ENCODE peak calls at places on chromosome 2, in ten cellular contexts. A, H, Z, V, Y, P, Q, L, M and N are unnamed samples.

GRCh38 chr2:120221616-120222015 is 1.6 kb downstream of the TMEM185B start:
- DNase-seq in A (no peak), H (no peak), Z (no peak), V (no peak), Y (no peak), P (no peak), Q (no peak), L (no peak), M (no peak), N (no peak)

GRCh38 chr2:226515344-226516055 is 284.1 kb downstream of the IRS1 start:
- DNase-seq in A (no peak), H (no peak), Z (no peak), V (no peak), Y (no peak), P (no peak), Q (no peak), L (peak), M (no peak), N (peak)

GRCh38 chr2:3302751-3303582 is 74.7 kb downstream of the EIPR1 start:
- DNase-seq in A (no peak), H (peak), Z (no peak), V (no peak), Y (peak), P (no peak), Q (no peak), L (no peak), M (no peak), N (no peak)

GRCh38 chr2:239151201-239152131 is 249.4 kb downstream of the HDAC4 start:
- DNase-seq in A (no peak), H (no peak), Z (no peak), V (no peak), Y (no peak), P (no peak), Q (no peak), L (no peak), M (no peak), N (no peak)

GRCh38 chr2:138059487-138059886 is 95.2 kb downstream of the HNMT start:
- DNase-seq in A (no peak), H (no peak), Z (no peak), V (no peak), Y (no peak), P (no peak), Q (no peak), L (peak), M (no peak), N (no peak)

GRCh38 chr2:236250909-236251579 is 13.2 kb downstream of the ASB18 start:
- DNase-seq in A (no peak), H (no peak), Z (no peak), V (no peak), Y (no peak), P (no peak), Q (no peak), L (no peak), M (no peak), N (no peak)

GRCh38 chr2:68330691-68331090 is 10.9 kb upstream of the CNRIP1 start:
- DNase-seq in A (no peak), H (no peak), Z (no peak), V (no peak), Y (no peak), P (no peak), Q (no peak), L (no peak), M (no peak), N (no peak)

GRCh38 chr2:86087936-86088850 is 17.5 kb downstream of the POLR1A start:
- DNase-seq in A (no peak), H (no peak), Z (peak), V (no peak), Y (no peak), P (no peak), Q (no peak), L (no peak), M (no peak), N (no peak)

GRCh38 chr2:240238786-240239185 is 98.3 kb upstream of the OTOS start:
- DNase-seq in A (no peak), H (no peak), Z (no peak), V (no peak), Y (no peak), P (no peak), Q (no peak), L (no peak), M (no peak), N (no peak)

GRCh38 chr2:30339071-30339470 is 107.7 kb downstream of the LBH start:
- DNase-seq in A (no peak), H (no peak), Z (no peak), V (no peak), Y (no peak), P (no peak), Q (no peak), L (no peak), M (no peak), N (no peak)